ENCODE peak calls at places on chromosomes 6 and 20, in nine cellular contexts. One of them, this sample, is unnamed.

GRCh38 chr6:33620158-33620583 is 951 bp upstream of the ITPR3 start:
- DNase-seq in HCEC 1CT: peak; percentile 48
- DNase-seq in skeletal muscle cell: no peak
- DNase-seq in Calu3: peak; percentile 70
- DNase-seq in left lung: peak; percentile 65
- DNase-seq in GM10248: peak; percentile 52
- DNase-seq in GM12864: no peak
- DNase-seq in AML-193: peak; percentile 18
- DNase-seq in posterior cingulate gyrus: no peak
- DNase-seq in this sample: no peak

GRCh38 chr6:10237284-10238043 is 177.4 kb downstream of the TFAP2A start:
- DNase-seq in GM12864: no peak
- DNase-seq in GM10248: no peak
- DNase-seq in AML-193: no peak
- DNase-seq in left lung: no peak
- DNase-seq in HCEC 1CT: no peak
- DNase-seq in posterior cingulate gyrus: no peak
- DNase-seq in Calu3: peak; percentile 46
- DNase-seq in skeletal muscle cell: no peak
- DNase-seq in this sample: no peak

GRCh38 chr6:43367245-43367984 is 2.0 kb downstream of the ZNF318 start:
- DNase-seq in skeletal muscle cell: no peak
- DNase-seq in GM10248: no peak
- DNase-seq in AML-193: peak; percentile 59
- DNase-seq in left lung: no peak
- DNase-seq in HCEC 1CT: no peak
- DNase-seq in posterior cingulate gyrus: no peak
- DNase-seq in Calu3: no peak
- DNase-seq in GM12864: no peak
- DNase-seq in this sample: no peak

GRCh38 chr20:40323411-40323810 is 365.6 kb downstream of the MAFB start:
- DNase-seq in skeletal muscle cell: no peak
- DNase-seq in AML-193: no peak
- DNase-seq in GM10248: no peak
- DNase-seq in Calu3: no peak
- DNase-seq in HCEC 1CT: no peak
- DNase-seq in GM12864: no peak
- DNase-seq in left lung: peak; percentile 67
- DNase-seq in posterior cingulate gyrus: no peak
- DNase-seq in this sample: peak; percentile 17

GRCh38 chr6:152096863-152097496 is 289.5 kb downstream of the ESR1 start:
- DNase-seq in left lung: no peak
- DNase-seq in HCEC 1CT: peak; percentile 93
- DNase-seq in skeletal muscle cell: peak; percentile 83
- DNase-seq in Calu3: no peak
- DNase-seq in GM10248: no peak
- DNase-seq in AML-193: no peak
- DNase-seq in GM12864: no peak
- DNase-seq in posterior cingulate gyrus: no peak
- DNase-seq in this sample: no peak

GRCh38 chr6:32152414-32153251 is 894 bp upstream of the PRRT1 start:
- DNase-seq in GM12864: no peak
- DNase-seq in HCEC 1CT: peak; percentile 31
- DNase-seq in Calu3: no peak
- DNase-seq in AML-193: no peak
- DNase-seq in GM10248: no peak
- DNase-seq in skeletal muscle cell: no peak
- DNase-seq in left lung: no peak
- DNase-seq in posterior cingulate gyrus: peak; percentile 83
- DNase-seq in this sample: no peak

GRCh38 chr6:119285908-119286625 is 63.5 kb downstream of the MAN1A1 start:
- DNase-seq in posterior cingulate gyrus: no peak
- DNase-seq in left lung: no peak
- DNase-seq in Calu3: no peak
- DNase-seq in GM12864: no peak
- DNase-seq in skeletal muscle cell: no peak
- DNase-seq in AML-193: no peak
- DNase-seq in HCEC 1CT: peak; percentile 25
- DNase-seq in GM10248: no peak
- DNase-seq in this sample: no peak

GRCh38 chr6:38522322-38522721 is 117.4 kb downstream of the BTBD9 start:
- DNase-seq in HCEC 1CT: no peak
- DNase-seq in GM10248: no peak
- DNase-seq in GM12864: no peak
- DNase-seq in skeletal muscle cell: peak; percentile 51
- DNase-seq in left lung: no peak
- DNase-seq in AML-193: no peak
- DNase-seq in Calu3: no peak
- DNase-seq in posterior cingulate gyrus: no peak
- DNase-seq in this sample: no peak

GRCh38 chr6:73264446-73264845 is 1.4 kb upstream of the KHDC1 start:
- DNase-seq in GM10248: no peak
- DNase-seq in GM12864: no peak
- DNase-seq in HCEC 1CT: no peak
- DNase-seq in posterior cingulate gyrus: no peak
- DNase-seq in AML-193: no peak
- DNase-seq in Calu3: no peak
- DNase-seq in skeletal muscle cell: no peak
- DNase-seq in left lung: no peak
- DNase-seq in this sample: no peak

GRCh38 chr6:35842381-35842780 is 37.2 kb downstream of the LHFPL5 start:
- DNase-seq in skeletal muscle cell: no peak
- DNase-seq in posterior cingulate gyrus: no peak
- DNase-seq in GM10248: no peak
- DNase-seq in HCEC 1CT: no peak
- DNase-seq in GM12864: no peak
- DNase-seq in Calu3: no peak
- DNase-seq in AML-193: no peak
- DNase-seq in left lung: no peak
- DNase-seq in this sample: no peak

This sample was measured in SIG-M5.